ENCODE peak calls at places on chromosomes 3 and 15, in nine cellular contexts. One of them, this sample, is unnamed.

GRCh38 chr15:26070095-26070532 is 207.0 kb upstream of the ATP10A start:
- DNase-seq in cardiac muscle cell: no peak
- DNase-seq in SJCRH30: no peak
- DNase-seq in pancreas: no peak
- DNase-seq in SJSA1: no peak
- DNase-seq in ovary: no peak
- DNase-seq in gastrocnemius medialis: no peak
- DNase-seq in small intestine: no peak
- DNase-seq in left ventricle myocardium inferior: no peak
- DNase-seq in this sample: no peak

GRCh38 chr3:116614795-116615362 is 94.7 kb upstream of the TUSC7 start:
- DNase-seq in cardiac muscle cell: peak; percentile 1
- DNase-seq in SJCRH30: no peak
- DNase-seq in pancreas: no peak
- DNase-seq in SJSA1: peak; percentile 2
- DNase-seq in ovary: no peak
- DNase-seq in gastrocnemius medialis: no peak
- DNase-seq in small intestine: peak; percentile 1
- DNase-seq in left ventricle myocardium inferior: no peak
- DNase-seq in this sample: no peak

GRCh38 chr15:32029862-32030781 is at the start of gene CHRNA7:
- DNase-seq in cardiac muscle cell: peak; percentile 43
- DNase-seq in SJCRH30: peak; percentile 83
- DNase-seq in pancreas: peak; percentile 83
- DNase-seq in SJSA1: peak; percentile 19
- DNase-seq in ovary: peak; percentile 30
- DNase-seq in gastrocnemius medialis: peak; percentile 38
- DNase-seq in small intestine: peak; percentile 74
- DNase-seq in left ventricle myocardium inferior: peak; percentile 59
- DNase-seq in this sample: no peak

GRCh38 chr3:197597335-197597734 is 41.6 kb upstream of the BDH1 start:
- DNase-seq in cardiac muscle cell: no peak
- DNase-seq in SJCRH30: no peak
- DNase-seq in pancreas: no peak
- DNase-seq in SJSA1: no peak
- DNase-seq in ovary: no peak
- DNase-seq in gastrocnemius medialis: no peak
- DNase-seq in small intestine: peak; percentile 90
- DNase-seq in left ventricle myocardium inferior: no peak
- DNase-seq in this sample: no peak

GRCh38 chr3:197344582-197345318 is 46.3 kb upstream of the DLG1 start:
- DNase-seq in cardiac muscle cell: no peak
- DNase-seq in SJCRH30: no peak
- DNase-seq in pancreas: no peak
- DNase-seq in SJSA1: no peak
- DNase-seq in ovary: no peak
- DNase-seq in gastrocnemius medialis: no peak
- DNase-seq in small intestine: no peak
- DNase-seq in left ventricle myocardium inferior: no peak
- DNase-seq in this sample: no peak

GRCh38 chr3:146125946-146126345 is 35.0 kb downstream of the PLOD2 start:
- DNase-seq in cardiac muscle cell: peak; percentile 97
- DNase-seq in SJCRH30: no peak
- DNase-seq in pancreas: peak; percentile 10
- DNase-seq in SJSA1: peak; percentile 28
- DNase-seq in ovary: no peak
- DNase-seq in gastrocnemius medialis: no peak
- DNase-seq in small intestine: no peak
- DNase-seq in left ventricle myocardium inferior: no peak
- DNase-seq in this sample: peak; percentile 81

GRCh38 chr3:195060531-195061385 is 210.2 kb downstream of the XXYLT1 start:
- DNase-seq in cardiac muscle cell: no peak
- DNase-seq in SJCRH30: no peak
- DNase-seq in pancreas: no peak
- DNase-seq in SJSA1: no peak
- DNase-seq in ovary: no peak
- DNase-seq in gastrocnemius medialis: no peak
- DNase-seq in small intestine: no peak
- DNase-seq in left ventricle myocardium inferior: peak; percentile 39
- DNase-seq in this sample: no peak

GRCh38 chr3:136266468-136266867 is 16.3 kb downstream of the PCCB start:
- DNase-seq in cardiac muscle cell: no peak
- DNase-seq in SJCRH30: no peak
- DNase-seq in pancreas: no peak
- DNase-seq in SJSA1: peak; percentile 38
- DNase-seq in ovary: no peak
- DNase-seq in gastrocnemius medialis: no peak
- DNase-seq in small intestine: no peak
- DNase-seq in left ventricle myocardium inferior: no peak
- DNase-seq in this sample: no peak

GRCh38 chr15:69530234-69530633 is 77.6 kb downstream of the RPLP1 start:
- DNase-seq in cardiac muscle cell: no peak
- DNase-seq in SJCRH30: no peak
- DNase-seq in pancreas: no peak
- DNase-seq in SJSA1: no peak
- DNase-seq in ovary: no peak
- DNase-seq in gastrocnemius medialis: no peak
- DNase-seq in small intestine: no peak
- DNase-seq in left ventricle myocardium inferior: no peak
- DNase-seq in this sample: no peak

GRCh38 chr15:73851679-73852078 is 21.7 kb upstream of the TBC1D21 start:
- DNase-seq in cardiac muscle cell: peak; percentile 80
- DNase-seq in SJCRH30: peak; percentile 69
- DNase-seq in pancreas: peak; percentile 23
- DNase-seq in SJSA1: peak; percentile 16
- DNase-seq in ovary: peak; percentile 35
- DNase-seq in gastrocnemius medialis: no peak
- DNase-seq in small intestine: peak; percentile 41
- DNase-seq in left ventricle myocardium inferior: no peak
- DNase-seq in this sample: no peak

GRCh38 chr15:69885182-69886041 is 212.3 kb downstream of the TLE3 start:
- DNase-seq in cardiac muscle cell: peak; percentile 53
- DNase-seq in SJCRH30: no peak
- DNase-seq in pancreas: no peak
- DNase-seq in SJSA1: no peak
- DNase-seq in ovary: no peak
- DNase-seq in gastrocnemius medialis: no peak
- DNase-seq in small intestine: no peak
- DNase-seq in left ventricle myocardium inferior: no peak
- DNase-seq in this sample: no peak

GRCh38 chr15:70152070-70152480 is 54.4 kb upstream of the TLE3 start:
- DNase-seq in cardiac muscle cell: peak; percentile 68
- DNase-seq in SJCRH30: peak; percentile 78
- DNase-seq in pancreas: peak; percentile 85
- DNase-seq in SJSA1: no peak
- DNase-seq in ovary: no peak
- DNase-seq in gastrocnemius medialis: no peak
- DNase-seq in small intestine: peak; percentile 65
- DNase-seq in left ventricle myocardium inferior: no peak
- DNase-seq in this sample: no peak

GRCh38 chr15:32659340-32659831 is 17.9 kb downstream of the SCG5 start:
- DNase-seq in cardiac muscle cell: no peak
- DNase-seq in SJCRH30: no peak
- DNase-seq in pancreas: no peak
- DNase-seq in SJSA1: peak; percentile 45
- DNase-seq in ovary: no peak
- DNase-seq in gastrocnemius medialis: peak; percentile 56
- DNase-seq in small intestine: no peak
- DNase-seq in left ventricle myocardium inferior: no peak
- DNase-seq in this sample: no peak

GRCh38 chr3:151863611-151864010 is 9.8 kb upstream of the SUCNR1 start:
- DNase-seq in cardiac muscle cell: peak; percentile 56
- DNase-seq in SJCRH30: no peak
- DNase-seq in pancreas: no peak
- DNase-seq in SJSA1: no peak
- DNase-seq in ovary: no peak
- DNase-seq in gastrocnemius medialis: no peak
- DNase-seq in small intestine: no peak
- DNase-seq in left ventricle myocardium inferior: no peak
- DNase-seq in this sample: no peak

GRCh38 chr3:155791190-155791589 is 14.9 kb downstream of the C3orf33 start:
- DNase-seq in cardiac muscle cell: no peak
- DNase-seq in SJCRH30: no peak
- DNase-seq in pancreas: no peak
- DNase-seq in SJSA1: no peak
- DNase-seq in ovary: no peak
- DNase-seq in gastrocnemius medialis: no peak
- DNase-seq in small intestine: no peak
- DNase-seq in left ventricle myocardium inferior: no peak
- DNase-seq in this sample: no peak

GRCh38 chr15:49468440-49468839 is 45.4 kb downstream of the FGF7 start:
- DNase-seq in cardiac muscle cell: peak; percentile 43
- DNase-seq in SJCRH30: no peak
- DNase-seq in pancreas: no peak
- DNase-seq in SJSA1: no peak
- DNase-seq in ovary: no peak
- DNase-seq in gastrocnemius medialis: no peak
- DNase-seq in small intestine: no peak
- DNase-seq in left ventricle myocardium inferior: no peak
- DNase-seq in this sample: peak; percentile 32

GRCh38 chr15:58311551-58311950 is 120.2 kb upstream of the LIPC start:
- DNase-seq in cardiac muscle cell: no peak
- DNase-seq in SJCRH30: no peak
- DNase-seq in pancreas: no peak
- DNase-seq in SJSA1: no peak
- DNase-seq in ovary: no peak
- DNase-seq in gastrocnemius medialis: no peak
- DNase-seq in small intestine: no peak
- DNase-seq in left ventricle myocardium inferior: no peak
- DNase-seq in this sample: no peak

GRCh38 chr3:37945407-37945802 is 45.2 kb upstream of the VILL start:
- DNase-seq in cardiac muscle cell: no peak
- DNase-seq in SJCRH30: no peak
- DNase-seq in pancreas: no peak
- DNase-seq in SJSA1: peak; percentile 82
- DNase-seq in ovary: no peak
- DNase-seq in gastrocnemius medialis: no peak
- DNase-seq in small intestine: no peak
- DNase-seq in left ventricle myocardium inferior: no peak
- DNase-seq in this sample: no peak

GRCh38 chr3:148372476-148372875 is 325.2 kb upstream of the AGTR1 start:
- DNase-seq in cardiac muscle cell: no peak
- DNase-seq in SJCRH30: no peak
- DNase-seq in pancreas: no peak
- DNase-seq in SJSA1: no peak
- DNase-seq in ovary: no peak
- DNase-seq in gastrocnemius medialis: no peak
- DNase-seq in small intestine: peak; percentile 1
- DNase-seq in left ventricle myocardium inferior: no peak
- DNase-seq in this sample: no peak

DNA sequence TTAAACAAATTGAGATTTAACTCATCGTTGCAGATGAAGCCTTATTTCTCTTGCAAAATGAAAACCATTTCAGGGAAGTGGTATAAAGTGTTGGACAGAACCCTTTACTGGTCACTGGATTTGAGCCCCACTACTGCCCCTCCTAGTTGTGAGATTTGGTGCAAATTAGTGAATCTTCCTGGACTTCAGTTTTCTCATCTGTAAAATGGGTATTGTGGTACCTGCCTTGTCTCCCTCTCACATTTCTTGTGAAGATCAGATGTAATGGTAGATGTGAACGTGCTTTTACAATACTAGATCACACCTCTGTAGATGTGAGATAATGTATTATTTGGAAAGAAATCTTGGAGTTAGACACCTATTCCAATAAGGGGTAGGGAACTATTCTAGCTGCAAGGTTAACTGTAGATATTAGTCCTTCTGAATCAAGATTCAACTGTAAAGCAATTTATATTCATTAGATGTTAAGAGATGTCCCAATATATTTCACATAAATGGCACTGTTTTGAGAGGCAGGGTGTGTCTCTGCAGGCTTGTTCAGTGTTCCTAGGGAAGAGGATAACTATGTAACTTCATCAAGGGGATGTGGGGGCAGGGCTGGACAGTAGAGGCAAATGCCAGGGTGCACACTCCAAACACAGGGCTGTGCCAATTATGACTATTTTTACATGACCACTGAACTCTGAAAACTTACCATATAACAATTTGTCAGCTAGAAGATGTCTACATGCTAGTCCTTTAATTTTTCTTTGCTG is 112.4 kb upstream of the PFN2 start:
- DNase-seq in cardiac muscle cell: no peak
- DNase-seq in SJCRH30: no peak
- DNase-seq in pancreas: no peak
- DNase-seq in SJSA1: peak; percentile 31
- DNase-seq in ovary: no peak
- DNase-seq in gastrocnemius medialis: peak; percentile 58
- DNase-seq in small intestine: no peak
- DNase-seq in left ventricle myocardium inferior: no peak
- DNase-seq in this sample: no peak
- H3K4me3 ChIP-seq in cardiac muscle cell: no peak overlapping the region
- H3K4me3 ChIP-seq in SJCRH30: peak overlapping the region; percentile 44
- H3K4me3 ChIP-seq in pancreas: no peak overlapping the region
- H3K4me3 ChIP-seq in SJSA1: peak overlapping the region; percentile 14
- H3K4me3 ChIP-seq in ovary: no peak overlapping the region
- H3K4me3 ChIP-seq in gastrocnemius medialis: peak overlapping the region; percentile 38
- H3K4me3 ChIP-seq in small intestine: no peak overlapping the region
- H3K4me3 ChIP-seq in left ventricle myocardium inferior: peak overlapping the region; percentile 49
- H3K4me3 ChIP-seq in this sample: peak overlapping the region; percentile 36

GRCh38 chr15:67190326-67190725 is 64.1 kb downstream of the AAGAB start:
- DNase-seq in cardiac muscle cell: no peak
- DNase-seq in SJCRH30: no peak
- DNase-seq in pancreas: no peak
- DNase-seq in SJSA1: no peak
- DNase-seq in ovary: no peak
- DNase-seq in gastrocnemius medialis: no peak
- DNase-seq in small intestine: no peak
- DNase-seq in left ventricle myocardium inferior: no peak
- DNase-seq in this sample: no peak
- H3K36me3 ChIP-seq in cardiac muscle cell: peaks cover 44% of the 10 kb centered on the region
- H3K36me3 ChIP-seq in SJCRH30: peaks cover 48% of the 10 kb centered on the region
- H3K36me3 ChIP-seq in pancreas: peaks cover 8% of the 10 kb centered on the region
- H3K36me3 ChIP-seq in SJSA1: peaks cover 92% of the 10 kb centered on the region
- H3K36me3 ChIP-seq in ovary: no peaks in the 10 kb centered on the region
- H3K36me3 ChIP-seq in gastrocnemius medialis: no peaks in the 10 kb centered on the region
- H3K36me3 ChIP-seq in small intestine: peaks cover 13% of the 10 kb centered on the region
- H3K36me3 ChIP-seq in left ventricle myocardium inferior: peaks cover 35% of the 10 kb centered on the region
- H3K36me3 ChIP-seq in this sample: peaks cover 40% of the 10 kb centered on the region

DNA sequence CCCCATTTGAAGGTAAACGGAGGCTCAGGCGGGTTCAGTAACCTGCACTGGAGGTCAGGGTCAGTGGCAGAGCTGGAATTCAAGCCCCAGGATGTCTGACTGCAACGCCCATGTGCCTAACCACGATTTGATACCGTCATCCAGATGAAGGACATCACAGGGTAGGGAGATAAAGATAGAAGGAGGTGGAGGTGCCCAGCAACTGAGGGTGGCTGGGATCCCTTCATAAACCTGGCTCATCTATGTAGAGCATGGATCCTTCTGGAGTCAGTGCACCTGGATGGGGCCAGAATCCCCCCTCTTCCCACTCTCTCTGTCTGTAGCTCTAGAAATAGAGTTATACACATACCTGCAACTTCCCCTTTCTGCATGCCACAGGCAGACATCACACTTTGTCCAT is 41.3 kb downstream of the GOLGA8S start:
- DNase-seq in cardiac muscle cell: no peak
- DNase-seq in SJCRH30: no peak
- DNase-seq in pancreas: no peak
- DNase-seq in SJSA1: no peak
- DNase-seq in ovary: no peak
- DNase-seq in gastrocnemius medialis: no peak
- DNase-seq in small intestine: no peak
- DNase-seq in left ventricle myocardium inferior: no peak
- DNase-seq in this sample: no peak
- H3K4me3 ChIP-seq in cardiac muscle cell: no peak overlapping the region
- H3K4me3 ChIP-seq in SJCRH30: no peak overlapping the region
- H3K4me3 ChIP-seq in pancreas: no peak overlapping the region
- H3K4me3 ChIP-seq in SJSA1: no peak overlapping the region
- H3K4me3 ChIP-seq in ovary: no peak overlapping the region
- H3K4me3 ChIP-seq in gastrocnemius medialis: no peak overlapping the region
- H3K4me3 ChIP-seq in small intestine: no peak overlapping the region
- H3K4me3 ChIP-seq in left ventricle myocardium inferior: no peak overlapping the region
- H3K4me3 ChIP-seq in this sample: no peak overlapping the region

GRCh38 chr15:98859149-98859548 is 148.4 kb downstream of the PGPEP1L start:
- DNase-seq in cardiac muscle cell: no peak
- DNase-seq in SJCRH30: no peak
- DNase-seq in pancreas: no peak
- DNase-seq in SJSA1: no peak
- DNase-seq in ovary: no peak
- DNase-seq in gastrocnemius medialis: no peak
- DNase-seq in small intestine: no peak
- DNase-seq in left ventricle myocardium inferior: no peak
- DNase-seq in this sample: no peak
- H3K36me3 ChIP-seq in cardiac muscle cell: no peaks in the 10 kb centered on the region
- H3K36me3 ChIP-seq in SJCRH30: no peaks in the 10 kb centered on the region
- H3K36me3 ChIP-seq in pancreas: no peaks in the 10 kb centered on the region
- H3K36me3 ChIP-seq in SJSA1: no peaks in the 10 kb centered on the region
- H3K36me3 ChIP-seq in ovary: no peaks in the 10 kb centered on the region
- H3K36me3 ChIP-seq in gastrocnemius medialis: no peaks in the 10 kb centered on the region
- H3K36me3 ChIP-seq in small intestine: no peaks in the 10 kb centered on the region
- H3K36me3 ChIP-seq in left ventricle myocardium inferior: no peaks in the 10 kb centered on the region
- H3K36me3 ChIP-seq in this sample: no peaks in the 10 kb centered on the region

This sample was measured in BJ.